ENCODE peak calls at places on chromosome 10, in seven cellular contexts. K is cardiac muscle cell, C is neural progenitor cell, J is fibroblast of lung, N is NAMALWA, H is fibroblast of pulmonary artery, O is H54. Z is an unnamed sample.

GRCh38 chr10:79179404-79180309 is 110.9 kb downstream of the ZMIZ1 start:
- DNase-seq in O (no peak), K (no peak), C (peak; percentile 92), H (no peak), N (peak; percentile 26), J (no peak), Z (no peak)

GRCh38 chr10:1654247-1654646 is 83.1 kb downstream of the ADARB2 start:
- DNase-seq in K (no peak), H (no peak), N (no peak), O (no peak), C (no peak), J (no peak), Z (no peak)

GRCh38 chr10:3838723-3839437 is 53.9 kb upstream of the KLF6 start:
- DNase-seq in C (no peak), O (no peak), J (no peak), K (no peak), H (no peak), N (no peak), Z (no peak)

GRCh38 chr10:96740579-96741281 is 20.4 kb upstream of the PIK3AP1 start:
- DNase-seq in J (no peak), K (peak; percentile 16), H (peak; percentile 10), C (no peak), N (peak; percentile 52), O (no peak), Z (no peak)

GRCh38 chr10:13882112-13882711 is 295.4 kb downstream of the PRPF18 start:
- DNase-seq in C (peak; percentile 81), J (peak; percentile 76), H (peak; percentile 96), N (no peak), O (peak; percentile 81), K (peak; percentile 88), Z (no peak)

GRCh38 chr10:130999376-131000202 is 311.9 kb downstream of the TCERG1L start:
- DNase-seq in C (no peak), J (no peak), O (no peak), N (no peak), H (no peak), K (no peak), Z (no peak)

GRCh38 chr10:112250555-112250954 is 32.6 kb upstream of the TECTB start:
- DNase-seq in H (no peak), J (peak; percentile 26), N (no peak), C (no peak), O (peak; percentile 16), K (no peak), Z (no peak)

GRCh38 chr10:124642076-124642710 is 102.0 kb downstream of the FAM53B start:
- DNase-seq in O (no peak), C (no peak), H (no peak), N (no peak), K (no peak), J (no peak), Z (no peak)

GRCh38 chr10:106504536-106504935 is 660.0 kb downstream of the SORCS1 start:
- DNase-seq in H (no peak), N (no peak), K (no peak), O (no peak), C (no peak), J (no peak), Z (no peak)

GRCh38 chr10:108490931-108491330 is 1326.4 kb upstream of the SORCS1 start:
- DNase-seq in C (no peak), H (no peak), N (no peak), J (no peak), K (no peak), O (no peak), Z (no peak)

GRCh38 chr10:38094923-38095574 is 912 bp downstream of the ZNF37A start:
- DNase-seq in N (no peak), H (peak; percentile 17), O (no peak), C (no peak), J (peak; percentile 19), K (no peak), Z (no peak)

GRCh38 chr10:547591-548081 is 141.8 kb downstream of the DIP2C start:
- DNase-seq in N (no peak), H (no peak), C (no peak), J (no peak), O (no peak), K (no peak), Z (no peak)

GRCh38 chr10:122132882-122133634 is 138.0 kb upstream of the BTBD16 start:
- DNase-seq in O (no peak), N (no peak), J (peak; percentile 31), K (no peak), H (no peak), C (no peak), Z (no peak)

GRCh38 chr10:33900591-33900990 is 566.1 kb upstream of the NRP1 start:
- DNase-seq in C (no peak), K (peak; percentile 76), H (peak; percentile 78), J (peak; percentile 85), N (no peak), O (no peak), Z (no peak)

GRCh38 chr10:1128649-1129048 is 72.5 kb downstream of the WDR37 start:
- DNase-seq in J (no peak), N (no peak), O (no peak), H (no peak), K (no peak), C (no peak), Z (no peak)

GRCh38 chr10:68560916-68561691 is 967 bp downstream of the TET1 start:
- DNase-seq in K (peak; percentile 38), N (no peak), O (peak; percentile 70), H (no peak), J (no peak), C (peak; percentile 69), Z (no peak)

GRCh38 chr10:101011517-101012423 is 12.2 kb downstream of the LZTS2 start:
- DNase-seq in J (no peak), C (peak; percentile 65), N (no peak), K (no peak), O (no peak), H (no peak), Z (no peak)

GRCh38 chr10:22554481-22555182 is 159.7 kb downstream of the PIP4K2A start:
- DNase-seq in N (no peak), J (peak; percentile 93), H (peak; percentile 77), C (peak; percentile 82), K (peak; percentile 89), O (no peak), Z (no peak)

GRCh38 chr10:56880541-56880940 is 519.5 kb upstream of the ZWINT start:
- DNase-seq in K (no peak), C (no peak), H (no peak), O (no peak), N (no peak), J (no peak), Z (no peak)

GRCh38 chr10:125145636-125146035 is 14.7 kb downstream of the CTBP2 start:
- DNase-seq in C (no peak), J (no peak), K (no peak), H (no peak), O (no peak), N (no peak), Z (no peak)

GRCh38 chr10:88989824-88990527 is 622 bp upstream of the FAS start:
- DNase-seq in J (peak; percentile 96), N (peak; percentile 21), O (no peak), C (no peak), H (peak; percentile 97), K (peak; percentile 95), Z (no peak)

GRCh38 chr10:126904807-126905686 is at the start of gene DOCK1:
- DNase-seq in C (peak; percentile 86), H (peak; percentile 73), K (peak; percentile 78), J (peak; percentile 67), N (no peak), O (peak; percentile 74), Z (no peak)

GRCh38 chr10:110638319-110638718 is 5.8 kb upstream of the RBM20 start:
- DNase-seq in C (no peak), H (no peak), N (no peak), O (no peak), K (no peak), J (no peak), Z (no peak)

GRCh38 chr10:125200396-125200795 is 40.0 kb upstream of the CTBP2 start:
- DNase-seq in C (no peak), K (no peak), N (no peak), O (no peak), J (no peak), H (no peak), Z (no peak)

GRCh38 chr10:22437620-22438588 is 92.6 kb downstream of the SPAG6 start:
- DNase-seq in H (peak; percentile 45), C (peak; percentile 23), O (peak; percentile 30), J (no peak), N (no peak), K (peak; percentile 45), Z (no peak)

GRCh38 chr10:34727595-34728033 is 87.5 kb downstream of the PARD3 start:
- DNase-seq in O (no peak), J (no peak), K (peak; percentile 37), H (peak; percentile 43), N (no peak), C (no peak), Z (no peak)

GRCh38 chr10:1180836-1181235 is 124.7 kb downstream of the WDR37 start:
- DNase-seq in J (no peak), C (peak; percentile 36), O (no peak), H (no peak), K (no peak), N (no peak), Z (peak; percentile 15)

GRCh38 chr10:74011762-74012161 is 13.8 kb downstream of the VCL start:
- DNase-seq in J (peak; percentile 94), H (peak; percentile 93), K (peak; percentile 94), C (peak; percentile 23), N (no peak), O (no peak), Z (no peak)